ENCODE peak calls at places on chromosomes 4 and X, in five cellular contexts. T is cardiac muscle cell; V is stimulated activated CD4-positive, alpha-beta T cell treated with anti-CD3 and anti-CD28 coated beads, Interleukin-4, amount 100 ng/mL, for 48 hours; X is germinal center; C is memory B cell. D is an unnamed sample.

GRCh38 chrX:150649096-150649870 is 43.9 kb upstream of the MTMR1 start:
- DNase-seq in T (peak; percentile 34), V (no peak), X (no peak), C (no peak), D (no peak)

GRCh38 chr4:153757407-153757806 is 2.4 kb downstream of the RNF175 start:
- DNase-seq in T (no peak), V (no peak), X (no peak), C (no peak), D (no peak)

GRCh38 chr4:115851918-115852766 is 738.7 kb upstream of the NDST4 start:
- DNase-seq in T (no peak), V (no peak), X (peak; percentile 5), C (no peak), D (no peak)

GRCh38 chr4:142129931-142130330 is 493.5 kb downstream of the IL15 start:
- DNase-seq in T (no peak), V (no peak), X (no peak), C (no peak), D (no peak)

GRCh38 chr4:81504685-81505598 is 33.2 kb upstream of the RASGEF1B start:
- DNase-seq in T (peak; percentile 36), V (peak; percentile 59), X (peak; percentile 30), C (peak; percentile 47), D (no peak)

GRCh38 chr4:6019316-6020263 is 1.4 kb upstream of the C4orf50 start:
- DNase-seq in T (peak; percentile 61), V (no peak), X (peak; percentile 35), C (peak; percentile 11), D (peak; percentile 46)

GRCh38 chr4:64727960-64728359 is 318.7 kb upstream of the TECRL start:
- DNase-seq in T (no peak), V (no peak), X (no peak), C (no peak), D (no peak)

GRCh38 chrX:51737062-51737461 is 6.2 kb upstream of the GSPT2 start:
- DNase-seq in T (no peak), V (no peak), X (no peak), C (no peak), D (no peak)

GRCh38 chr4:125639182-125639621 is 324.4 kb downstream of the FAT4 start:
- DNase-seq in T (peak; percentile 21), V (no peak), X (no peak), C (no peak), D (no peak)

GRCh38 chr4:169492436-169493163 is 119.8 kb downstream of the NEK1 start:
- DNase-seq in T (peak; percentile 56), V (no peak), X (peak; percentile 55), C (peak; percentile 13), D (peak; percentile 9)

GRCh38 chr4:173527103-173527876 is 2.7 kb downstream of the HAND2 start:
- DNase-seq in T (peak; percentile 73), V (no peak), X (no peak), C (peak; percentile 11), D (no peak)

GRCh38 chrX:95152810-95153209 is 1478.8 kb downstream of the FAM133A start:
- DNase-seq in T (no peak), V (no peak), X (no peak), C (no peak), D (no peak)

D was measured in GM12892.